ENCODE peak calls at places on chromosomes 4 and X, in seven cellular contexts. D is K562, Y is SK-N-SH, U is H1, B is HepG2, I is GM12891, Z is GM12878. J is an unnamed sample.

GRCh38 chr4:53706422-53707032 is 115.2 kb upstream of the LNX1 start:
- DNase-seq in D (peak), Y (peak), U (no peak), B (peak), I (peak), Z (peak), J (no peak)

GRCh38 chr4:94566420-94566819 is 114.7 kb downstream of the PDLIM5 start:
- DNase-seq in D (no peak), Y (no peak), U (no peak), B (peak), I (no peak), Z (no peak), J (no peak)

GRCh38 chrX:129760981-129761380 is 18.8 kb upstream of the SASH3 start:
- DNase-seq in D (no peak), Y (no peak), U (no peak), B (no peak), I (no peak), Z (no peak), J (no peak)

GRCh38 chr4:183955666-183956065 is 50.6 kb downstream of the STOX2 start:
- DNase-seq in D (no peak), Y (no peak), U (no peak), B (no peak), I (no peak), Z (no peak), J (no peak)

GRCh38 chrX:12949205-12949926 is 25.5 kb upstream of the TMSB4X start:
- DNase-seq in D (no peak), Y (no peak), U (no peak), B (no peak), I (no peak), Z (peak), J (no peak)

GRCh38 chr4:24471623-24472510 is 112.5 kb downstream of the DHX15 start:
- DNase-seq in D (no peak), Y (peak), U (peak), B (no peak), I (peak), Z (no peak), J (peak)

GRCh38 chr4:36392049-36392448 is 110.6 kb downstream of the DTHD1 start:
- DNase-seq in D (no peak), Y (no peak), U (no peak), B (no peak), I (no peak), Z (no peak), J (no peak)

GRCh38 chr4:166252487-166253402 is 379.7 kb downstream of the TLL1 start:
- DNase-seq in D (no peak), Y (peak), U (no peak), B (peak), I (no peak), Z (no peak), J (no peak)

GRCh38 chr4:15805583-15806517 is 27.7 kb downstream of the CD38 start:
- DNase-seq in D (peak), Y (peak), U (no peak), B (peak), I (no peak), Z (peak), J (no peak)

GRCh38 chr4:72951628-72952027 is 117.9 kb downstream of the COX18 start:
- DNase-seq in D (no peak), Y (no peak), U (no peak), B (no peak), I (no peak), Z (no peak), J (no peak)

GRCh38 chrX:119201570-119201969 is 34.5 kb upstream of the PGRMC1 start:
- DNase-seq in D (no peak), Y (no peak), U (no peak), B (no peak), I (no peak), Z (no peak), J (no peak)

GRCh38 chr4:182354867-182355266 is 111.7 kb downstream of the TENM3 start:
- DNase-seq in D (no peak), Y (no peak), U (no peak), B (no peak), I (no peak), Z (no peak), J (no peak)

GRCh38 chrX:37509349-37509748 is 62.1 kb upstream of the LANCL3 start:
- DNase-seq in D (no peak), Y (no peak), U (no peak), B (no peak), I (no peak), Z (no peak), J (no peak)

GRCh38 chr4:81648576-81649272 is 177.0 kb upstream of the RASGEF1B start:
- DNase-seq in D (no peak), Y (no peak), U (no peak), B (no peak), I (peak), Z (peak), J (no peak)

GRCh38 chr4:139492429-139492828 is 38.5 kb downstream of the RAB33B start:
- DNase-seq in D (no peak), Y (no peak), U (no peak), B (no peak), I (no peak), Z (no peak), J (no peak)

GRCh38 chrX:68685722-68686683 is 38.5 kb downstream of the STARD8 start:
- DNase-seq in D (peak), Y (peak), U (peak), B (no peak), I (no peak), Z (no peak), J (no peak)

GRCh38 chr4:183540498-183540953 is 35.7 kb downstream of the ING2 start:
- DNase-seq in D (no peak), Y (no peak), U (no peak), B (no peak), I (no peak), Z (no peak), J (no peak)

GRCh38 chr4:107862658-107863057 is 37.9 kb downstream of the SGMS2 start:
- DNase-seq in D (no peak), Y (no peak), U (no peak), B (peak), I (no peak), Z (no peak), J (no peak)

GRCh38 chrX:150983526-150984163 is 510 bp downstream of the HMGB3 start:
- DNase-seq in D (peak), Y (peak), U (no peak), B (no peak), I (no peak), Z (no peak), J (no peak)

GRCh38 chr4:176444741-176445140 is 125.0 kb downstream of the SPCS3 start:
- DNase-seq in D (no peak), Y (no peak), U (no peak), B (no peak), I (no peak), Z (no peak), J (no peak)

GRCh38 chr4:110055014-110055768 is 142.5 kb downstream of the EGF start:
- DNase-seq in D (no peak), Y (no peak), U (no peak), B (peak), I (peak), Z (peak), J (no peak)

GRCh38 chr4:102734116-102734515 is 26.7 kb downstream of the MANBA start:
- DNase-seq in D (no peak), Y (no peak), U (no peak), B (no peak), I (no peak), Z (no peak), J (no peak)

GRCh38 chr4:102736636-102737549 is 23.9 kb downstream of the MANBA start:
- DNase-seq in D (no peak), Y (no peak), U (no peak), B (no peak), I (no peak), Z (no peak), J (no peak)

GRCh38 chr4:102735578-102735977 is 25.2 kb downstream of the MANBA start:
- DNase-seq in D (no peak), Y (no peak), U (no peak), B (peak), I (no peak), Z (no peak), J (no peak)

GRCh38 chr4:102732678-102733445 is 27.9 kb downstream of the MANBA start:
- DNase-seq in D (no peak), Y (no peak), U (no peak), B (no peak), I (no peak), Z (no peak), J (no peak)

GRCh38 chr4:102734591-102735385 is 26.0 kb downstream of the MANBA start:
- DNase-seq in D (peak), Y (no peak), U (no peak), B (peak), I (peak), Z (peak), J (peak)
- TF ChIP-seq POLR2AphosphoS5 in D (no peak), Y (no peak), U (no peak), B (no peak), I (no peak), Z (no peak), J (no peak)

GRCh38 chrX:19751068-19751467 is 136.3 kb downstream of the SH3KBP1 start:
- DNase-seq in D (no peak), Y (no peak), U (no peak), B (no peak), I (no peak), Z (no peak), J (no peak)
- TF ChIP-seq TAF1 in D (no peak), Y (no peak), U (no peak), B (no peak), I (no peak), Z (no peak), J (no peak)

DNA sequence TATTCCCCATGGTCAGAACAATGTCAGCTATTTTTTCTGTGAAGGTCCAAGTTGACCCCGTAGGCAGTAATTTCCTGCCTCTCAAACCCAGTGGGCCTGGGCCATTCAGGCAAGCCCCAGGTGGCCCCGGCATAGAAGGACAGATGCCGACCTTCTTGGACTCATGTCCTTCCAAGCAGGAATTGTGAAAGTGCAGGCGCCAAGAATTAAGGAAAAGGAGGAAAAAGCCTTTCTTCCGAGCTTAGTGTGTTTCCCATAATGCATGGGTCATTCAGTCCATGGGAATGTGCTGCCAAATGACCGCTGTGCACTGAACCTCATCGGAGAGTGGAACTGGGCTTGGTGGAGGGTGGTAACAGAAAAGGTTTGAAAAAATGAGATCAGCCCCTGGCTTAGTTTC is 196.5 kb upstream of the HS3ST1 start:
- DNase-seq in D (no peak), Y (no peak), U (no peak), B (no peak), I (no peak), Z (no peak), J (no peak)
- TF ChIP-seq POLR2AphosphoS5 in D (no peak), Y (no peak), U (no peak), B (no peak), I (no peak), Z (no peak), J (no peak)

GRCh38 chr4:164540987-164541386 is 212.9 kb upstream of the SMIM31 start:
- DNase-seq in D (no peak), Y (no peak), U (no peak), B (no peak), I (no peak), Z (no peak), J (no peak)

GRCh38 chr4:164531336-164531735 is 222.6 kb upstream of the SMIM31 start:
- DNase-seq in D (no peak), Y (no peak), U (no peak), B (no peak), I (no peak), Z (no peak), J (no peak)

GRCh38 chr4:164542431-164542830 is 211.5 kb upstream of the SMIM31 start:
- DNase-seq in D (no peak), Y (no peak), U (no peak), B (no peak), I (no peak), Z (no peak), J (no peak)

GRCh38 chr4:164538061-164538460 is 215.9 kb upstream of the SMIM31 start:
- DNase-seq in D (no peak), Y (no peak), U (no peak), B (no peak), I (no peak), Z (no peak), J (no peak)

GRCh38 chr4:164536829-164537228 is 217.1 kb upstream of the SMIM31 start:
- DNase-seq in D (no peak), Y (no peak), U (no peak), B (peak), I (no peak), Z (no peak), J (no peak)
- TF ChIP-seq TAF1 in D (no peak), Y (no peak), U (no peak), B (no peak), I (no peak), Z (no peak), J (no peak)

DNA sequence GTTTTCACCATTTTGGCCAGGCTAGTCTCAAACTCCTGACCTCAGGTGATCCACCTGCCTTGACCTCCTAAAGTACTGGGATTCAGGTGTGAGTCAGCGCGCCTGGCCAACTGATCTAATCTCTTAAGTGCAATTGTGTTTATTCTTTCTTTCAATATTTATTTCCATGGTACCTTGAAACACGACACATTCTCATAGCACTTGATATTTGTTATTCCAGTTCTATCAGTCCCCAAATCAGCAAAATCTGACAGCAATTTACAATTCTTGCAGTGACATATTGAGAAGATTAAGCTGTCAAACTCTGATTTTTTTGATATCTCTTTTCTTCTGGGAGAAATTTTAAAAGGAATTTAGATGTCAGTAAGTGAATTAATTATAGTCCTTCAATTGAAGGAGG is 218.1 kb upstream of the FAT4 start:
- DNase-seq in D (no peak), Y (no peak), U (no peak), B (no peak), I (no peak), Z (no peak), J (no peak)
- TF ChIP-seq POLR2AphosphoS5 in D (no peak), Y (no peak), U (no peak), B (no peak), I (no peak), Z (no peak), J (no peak)

GRCh38 chr4:174119051-174119450 is 164.4 kb downstream of the FBXO8 start:
- DNase-seq in D (no peak), Y (peak), U (no peak), B (no peak), I (no peak), Z (no peak), J (no peak)
- TF ChIP-seq TAF1 in D (no peak), Y (no peak), U (no peak), B (no peak), I (no peak), Z (no peak), J (no peak)

DNA sequence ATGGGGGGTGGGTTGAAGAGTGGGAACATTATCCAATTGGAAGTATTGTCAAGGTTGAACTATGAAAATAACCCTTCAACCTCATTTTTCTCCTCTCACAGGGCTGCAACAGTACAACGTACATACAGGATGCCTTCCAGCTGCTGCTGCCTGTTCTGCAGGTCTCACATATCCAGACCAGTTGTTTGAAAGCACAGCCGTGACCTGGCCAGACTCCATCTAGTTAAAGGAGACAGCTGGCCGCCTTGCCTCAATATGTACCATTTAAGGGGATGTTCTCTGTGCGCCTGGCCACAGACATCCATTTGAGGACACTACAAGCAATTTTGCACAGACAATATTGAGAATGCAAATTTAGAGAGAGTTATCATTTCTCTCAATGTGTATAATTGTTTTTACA is 75.7 kb downstream of the FAM114A1 start:
- DNase-seq in D (no peak), Y (peak), U (no peak), B (no peak), I (no peak), Z (no peak), J (no peak)
- TF ChIP-seq POLR2AphosphoS5 in D (no peak), Y (no peak), U (no peak), B (no peak), I (no peak), Z (no peak), J (no peak)

DNA sequence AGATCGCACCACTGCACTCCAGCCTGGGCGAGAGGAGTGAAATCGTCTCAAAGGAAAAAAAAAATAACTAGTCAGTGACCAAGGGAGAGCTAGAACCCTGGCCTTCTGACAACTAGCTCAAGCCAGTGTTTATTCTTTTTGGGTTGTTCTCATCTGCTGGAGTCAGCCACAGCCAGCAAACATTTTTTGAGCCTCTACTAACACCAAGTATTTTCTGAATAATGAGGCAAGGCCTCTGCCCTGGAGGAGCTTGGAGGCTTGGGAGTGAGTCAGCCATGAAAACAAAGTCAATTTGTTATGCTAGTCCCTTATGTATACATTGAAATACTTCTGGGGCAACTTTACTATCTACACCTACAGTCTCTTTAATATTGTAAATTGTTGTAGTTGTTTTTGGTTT is 46.5 kb downstream of the TMA16 start:
- DNase-seq in D (no peak), Y (no peak), U (no peak), B (no peak), I (no peak), Z (no peak), J (no peak)
- TF ChIP-seq TAF1 in D (no peak), Y (no peak), U (no peak), B (no peak), I (no peak), Z (no peak), J (no peak)

GRCh38 chr4:99088485-99089365 is at the start of gene ADH5:
- DNase-seq in D (peak), Y (peak), U (peak), B (peak), I (peak), Z (peak), J (peak)
- TF ChIP-seq POLR2AphosphoS5 in D (peak), Y (peak), U (peak), B (peak), I (peak), Z (peak), J (peak)

GRCh38 chr4:9765091-9765490 is 16.3 kb upstream of the DRD5 start:
- DNase-seq in D (peak), Y (peak), U (peak), B (peak), I (peak), Z (no peak), J (no peak)
- TF ChIP-seq TAF1 in D (no peak), Y (no peak), U (no peak), B (no peak), I (no peak), Z (no peak), J (no peak)

J was measured in GM12892.